ENCODE peak calls at places on chromosome 3, in nine cellular contexts. One of them, this sample, is unnamed.

GRCh38 chr3:10550705-10551104 is 45.3 kb upstream of the ATP2B2 start:
- DNase-seq in pancreas: no peak
- DNase-seq in IMR-90: no peak
- DNase-seq in K562: no peak
- DNase-seq in psoas muscle: peak; percentile 80
- DNase-seq in LNCaP clone FGC: no peak
- DNase-seq in fibroblast of villous mesenchyme: no peak
- DNase-seq in fibroblast of pulmonary artery: no peak
- DNase-seq in endodermal cell: peak; percentile 45
- DNase-seq in this sample: no peak

GRCh38 chr3:82509951-82510603 is 748.6 kb upstream of the GBE1 start:
- DNase-seq in IMR-90: no peak
- DNase-seq in LNCaP clone FGC: no peak
- DNase-seq in K562: no peak
- DNase-seq in pancreas: peak; percentile 32
- DNase-seq in endodermal cell: no peak
- DNase-seq in fibroblast of villous mesenchyme: no peak
- DNase-seq in fibroblast of pulmonary artery: no peak
- DNase-seq in psoas muscle: no peak
- DNase-seq in this sample: no peak

GRCh38 chr3:71838406-71838805 is 53.5 kb upstream of the PROK2 start:
- DNase-seq in K562: no peak
- DNase-seq in psoas muscle: no peak
- DNase-seq in fibroblast of pulmonary artery: no peak
- DNase-seq in endodermal cell: peak; percentile 61
- DNase-seq in fibroblast of villous mesenchyme: no peak
- DNase-seq in LNCaP clone FGC: no peak
- DNase-seq in pancreas: no peak
- DNase-seq in IMR-90: no peak
- DNase-seq in this sample: no peak

GRCh38 chr3:77053769-77054168 is 13.9 kb downstream of the ROBO2 start:
- DNase-seq in K562: no peak
- DNase-seq in fibroblast of pulmonary artery: no peak
- DNase-seq in fibroblast of villous mesenchyme: no peak
- DNase-seq in IMR-90: no peak
- DNase-seq in pancreas: no peak
- DNase-seq in LNCaP clone FGC: no peak
- DNase-seq in endodermal cell: no peak
- DNase-seq in psoas muscle: no peak
- DNase-seq in this sample: no peak

GRCh38 chr3:132418916-132419315 is 1.6 kb downstream of the DNAJC13 start:
- DNase-seq in pancreas: no peak
- DNase-seq in LNCaP clone FGC: no peak
- DNase-seq in IMR-90: no peak
- DNase-seq in fibroblast of villous mesenchyme: no peak
- DNase-seq in endodermal cell: no peak
- DNase-seq in psoas muscle: no peak
- DNase-seq in fibroblast of pulmonary artery: peak; percentile 40
- DNase-seq in K562: no peak
- DNase-seq in this sample: peak; percentile 13

GRCh38 chr3:100073555-100074307 is 40.6 kb downstream of the FILIP1L start:
- DNase-seq in endodermal cell: peak; percentile 65
- DNase-seq in pancreas: no peak
- DNase-seq in IMR-90: peak; percentile 97
- DNase-seq in psoas muscle: no peak
- DNase-seq in fibroblast of villous mesenchyme: peak; percentile 98
- DNase-seq in K562: no peak
- DNase-seq in LNCaP clone FGC: no peak
- DNase-seq in fibroblast of pulmonary artery: peak; percentile 55
- DNase-seq in this sample: peak; percentile 63

GRCh38 chr3:162034368-162034767 is 537.8 kb downstream of the OTOL1 start:
- DNase-seq in fibroblast of pulmonary artery: peak; percentile 52
- DNase-seq in psoas muscle: no peak
- DNase-seq in fibroblast of villous mesenchyme: no peak
- DNase-seq in endodermal cell: no peak
- DNase-seq in K562: no peak
- DNase-seq in pancreas: no peak
- DNase-seq in IMR-90: peak; percentile 54
- DNase-seq in LNCaP clone FGC: no peak
- DNase-seq in this sample: peak; percentile 75

GRCh38 chr3:101842245-101842934 is 6.9 kb upstream of the NFKBIZ start:
- DNase-seq in fibroblast of pulmonary artery: peak; percentile 47
- DNase-seq in LNCaP clone FGC: no peak
- DNase-seq in IMR-90: no peak
- DNase-seq in fibroblast of villous mesenchyme: no peak
- DNase-seq in K562: no peak
- DNase-seq in psoas muscle: no peak
- DNase-seq in pancreas: no peak
- DNase-seq in endodermal cell: peak; percentile 84
- DNase-seq in this sample: peak; percentile 75

GRCh38 chr3:128133273-128133883 is 9.8 kb upstream of the RUVBL1 start:
- DNase-seq in K562: no peak
- DNase-seq in pancreas: no peak
- DNase-seq in IMR-90: peak; percentile 70
- DNase-seq in LNCaP clone FGC: peak; percentile 7
- DNase-seq in fibroblast of villous mesenchyme: peak; percentile 81
- DNase-seq in endodermal cell: peak; percentile 86
- DNase-seq in psoas muscle: no peak
- DNase-seq in fibroblast of pulmonary artery: peak; percentile 83
- DNase-seq in this sample: peak; percentile 55

GRCh38 chr3:150599611-150600297 is 3.4 kb upstream of the SELENOT start:
- DNase-seq in psoas muscle: no peak
- DNase-seq in LNCaP clone FGC: no peak
- DNase-seq in K562: peak; percentile 29
- DNase-seq in fibroblast of villous mesenchyme: no peak
- DNase-seq in pancreas: no peak
- DNase-seq in endodermal cell: peak; percentile 79
- DNase-seq in fibroblast of pulmonary artery: peak; percentile 39
- DNase-seq in IMR-90: peak; percentile 89
- DNase-seq in this sample: peak; percentile 18

GRCh38 chr3:62559831-62560445 is 186.6 kb upstream of the FEZF2 start:
- DNase-seq in endodermal cell: no peak
- DNase-seq in psoas muscle: no peak
- DNase-seq in LNCaP clone FGC: no peak
- DNase-seq in IMR-90: peak; percentile 57
- DNase-seq in pancreas: no peak
- DNase-seq in fibroblast of pulmonary artery: peak; percentile 71
- DNase-seq in K562: no peak
- DNase-seq in fibroblast of villous mesenchyme: peak; percentile 38
- DNase-seq in this sample: peak; percentile 59

GRCh38 chr3:14425574-14426304 is 23.3 kb downstream of the SLC6A6 start:
- DNase-seq in IMR-90: no peak
- DNase-seq in fibroblast of pulmonary artery: no peak
- DNase-seq in pancreas: no peak
- DNase-seq in K562: no peak
- DNase-seq in fibroblast of villous mesenchyme: no peak
- DNase-seq in endodermal cell: no peak
- DNase-seq in LNCaP clone FGC: no peak
- DNase-seq in psoas muscle: no peak
- DNase-seq in this sample: no peak

GRCh38 chr3:155919728-155920127 is 49.3 kb downstream of the GMPS start:
- DNase-seq in IMR-90: no peak
- DNase-seq in endodermal cell: no peak
- DNase-seq in LNCaP clone FGC: no peak
- DNase-seq in pancreas: no peak
- DNase-seq in K562: no peak
- DNase-seq in psoas muscle: no peak
- DNase-seq in fibroblast of villous mesenchyme: no peak
- DNase-seq in fibroblast of pulmonary artery: no peak
- DNase-seq in this sample: no peak

DNA sequence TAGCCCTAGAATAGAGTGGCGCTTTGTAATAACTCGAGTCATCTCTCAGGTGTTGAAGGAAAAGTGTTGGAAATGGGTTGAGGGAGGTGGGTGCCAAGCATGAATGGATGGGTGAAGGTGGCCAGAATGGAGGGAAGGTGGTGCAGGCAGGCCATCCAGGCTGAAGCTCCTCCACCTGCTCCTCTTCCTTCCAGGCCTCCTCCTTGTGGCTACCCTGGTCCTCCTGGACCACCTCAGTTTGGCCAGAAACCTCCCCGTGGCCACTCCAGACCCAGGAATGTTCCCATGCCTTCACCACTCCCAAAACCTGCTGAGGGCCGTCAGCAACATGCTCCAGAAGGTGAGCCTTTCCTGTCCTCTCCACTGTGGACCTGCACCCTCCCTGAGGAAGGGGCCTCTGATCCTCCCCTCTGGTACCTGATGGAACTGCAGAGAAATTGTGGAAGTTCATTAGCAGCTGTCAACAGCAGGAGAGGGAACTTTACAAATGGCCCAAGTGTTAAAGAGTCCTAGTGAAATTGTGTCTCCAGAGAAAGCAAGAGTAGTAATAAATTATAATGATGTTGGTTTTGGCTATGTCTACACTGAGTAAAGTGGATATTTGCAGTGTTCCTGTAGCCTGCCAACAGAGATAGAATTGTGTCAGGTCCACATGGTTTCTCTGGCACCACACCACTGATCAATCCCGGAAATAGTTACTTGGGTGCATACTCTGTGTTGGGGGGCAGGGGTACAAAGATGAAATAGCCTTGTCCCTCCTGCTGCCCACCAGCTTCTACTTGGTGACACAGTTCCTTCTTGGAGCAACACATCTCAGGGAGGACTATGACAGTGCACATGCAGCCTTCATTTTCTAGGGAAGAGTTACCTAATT is 1.6 kb downstream of the IL12A start:
- DNase-seq in psoas muscle: no peak
- DNase-seq in fibroblast of pulmonary artery: no peak
- DNase-seq in endodermal cell: peak; percentile 55
- DNase-seq in LNCaP clone FGC: peak; percentile 31
- DNase-seq in K562: no peak
- DNase-seq in fibroblast of villous mesenchyme: no peak
- DNase-seq in pancreas: no peak
- DNase-seq in IMR-90: no peak
- DNase-seq in this sample: no peak
- H3K4me3 ChIP-seq in psoas muscle: no peak overlapping the region
- H3K4me3 ChIP-seq in fibroblast of pulmonary artery: no peak overlapping the region
- H3K4me3 ChIP-seq in endodermal cell: no peak overlapping the region
- H3K4me3 ChIP-seq in LNCaP clone FGC: no peak overlapping the region
- H3K4me3 ChIP-seq in K562: no peak overlapping the region
- H3K4me3 ChIP-seq in fibroblast of villous mesenchyme: no peak overlapping the region
- H3K4me3 ChIP-seq in pancreas: no peak overlapping the region
- H3K4me3 ChIP-seq in IMR-90: no peak overlapping the region
- H3K4me3 ChIP-seq in this sample: no peak overlapping the region

GRCh38 chr3:122356402-122356801 is 26.6 kb downstream of the MIX23 start:
- DNase-seq in endodermal cell: peak; percentile 83
- DNase-seq in pancreas: peak; percentile 65
- DNase-seq in LNCaP clone FGC: peak; percentile 56
- DNase-seq in fibroblast of pulmonary artery: peak; percentile 31
- DNase-seq in IMR-90: peak; percentile 54
- DNase-seq in psoas muscle: no peak
- DNase-seq in fibroblast of villous mesenchyme: peak; percentile 38
- DNase-seq in K562: peak; percentile 39
- DNase-seq in this sample: peak; percentile 12
- TF ChIP-seq CTCF in endodermal cell: peak; percentile 80
- TF ChIP-seq CTCF in pancreas: peak; percentile 26
- TF ChIP-seq CTCF in LNCaP clone FGC: peak; percentile 88
- TF ChIP-seq CTCF in fibroblast of pulmonary artery: peak; percentile 31
- TF ChIP-seq CTCF in IMR-90: peak; percentile 55
- TF ChIP-seq CTCF in psoas muscle: peak; percentile 22
- TF ChIP-seq CTCF in fibroblast of villous mesenchyme: peak; percentile 45
- TF ChIP-seq CTCF in K562: peak; percentile 59
- TF ChIP-seq CTCF in this sample: peak; percentile 42

GRCh38 chr3:45966969-45967640 is 23.8 kb downstream of the CXCR6 start:
- DNase-seq in LNCaP clone FGC: no peak
- DNase-seq in K562: no peak
- DNase-seq in IMR-90: no peak
- DNase-seq in endodermal cell: no peak
- DNase-seq in pancreas: no peak
- DNase-seq in psoas muscle: peak; percentile 72
- DNase-seq in fibroblast of pulmonary artery: no peak
- DNase-seq in fibroblast of villous mesenchyme: no peak
- DNase-seq in this sample: no peak

GRCh38 chr3:45967724-45968123 is 24.5 kb downstream of the CXCR6 start:
- DNase-seq in LNCaP clone FGC: peak; percentile 70
- DNase-seq in IMR-90: no peak
- DNase-seq in K562: no peak
- DNase-seq in fibroblast of villous mesenchyme: no peak
- DNase-seq in fibroblast of pulmonary artery: no peak
- DNase-seq in pancreas: no peak
- DNase-seq in psoas muscle: peak; percentile 77
- DNase-seq in endodermal cell: no peak
- DNase-seq in this sample: no peak

GRCh38 chr3:45968149-45968548 is 24.9 kb downstream of the CXCR6 start:
- DNase-seq in pancreas: no peak
- DNase-seq in IMR-90: no peak
- DNase-seq in fibroblast of pulmonary artery: no peak
- DNase-seq in fibroblast of villous mesenchyme: no peak
- DNase-seq in K562: no peak
- DNase-seq in psoas muscle: no peak
- DNase-seq in LNCaP clone FGC: peak; percentile 65
- DNase-seq in endodermal cell: no peak
- DNase-seq in this sample: no peak

GRCh38 chr3:45965281-45966052 is 22.2 kb downstream of the CXCR6 start:
- DNase-seq in psoas muscle: no peak
- DNase-seq in IMR-90: no peak
- DNase-seq in LNCaP clone FGC: no peak
- DNase-seq in pancreas: no peak
- DNase-seq in K562: no peak
- DNase-seq in endodermal cell: no peak
- DNase-seq in fibroblast of pulmonary artery: no peak
- DNase-seq in fibroblast of villous mesenchyme: no peak
- DNase-seq in this sample: no peak

GRCh38 chr3:45966371-45966780 is 23.1 kb downstream of the CXCR6 start:
- DNase-seq in fibroblast of villous mesenchyme: no peak
- DNase-seq in endodermal cell: no peak
- DNase-seq in pancreas: no peak
- DNase-seq in fibroblast of pulmonary artery: no peak
- DNase-seq in IMR-90: no peak
- DNase-seq in LNCaP clone FGC: no peak
- DNase-seq in K562: no peak
- DNase-seq in psoas muscle: peak; percentile 65
- DNase-seq in this sample: no peak
- H3K4me3 ChIP-seq in fibroblast of villous mesenchyme: no peak overlapping the region
- H3K4me3 ChIP-seq in endodermal cell: no peak overlapping the region
- H3K4me3 ChIP-seq in pancreas: no peak overlapping the region
- H3K4me3 ChIP-seq in fibroblast of pulmonary artery: no peak overlapping the region
- H3K4me3 ChIP-seq in IMR-90: no peak overlapping the region
- H3K4me3 ChIP-seq in LNCaP clone FGC: no peak overlapping the region
- H3K4me3 ChIP-seq in K562: no peak overlapping the region
- H3K4me3 ChIP-seq in psoas muscle: peak overlapping the region; percentile 44
- H3K4me3 ChIP-seq in this sample: no peak overlapping the region

DNA sequence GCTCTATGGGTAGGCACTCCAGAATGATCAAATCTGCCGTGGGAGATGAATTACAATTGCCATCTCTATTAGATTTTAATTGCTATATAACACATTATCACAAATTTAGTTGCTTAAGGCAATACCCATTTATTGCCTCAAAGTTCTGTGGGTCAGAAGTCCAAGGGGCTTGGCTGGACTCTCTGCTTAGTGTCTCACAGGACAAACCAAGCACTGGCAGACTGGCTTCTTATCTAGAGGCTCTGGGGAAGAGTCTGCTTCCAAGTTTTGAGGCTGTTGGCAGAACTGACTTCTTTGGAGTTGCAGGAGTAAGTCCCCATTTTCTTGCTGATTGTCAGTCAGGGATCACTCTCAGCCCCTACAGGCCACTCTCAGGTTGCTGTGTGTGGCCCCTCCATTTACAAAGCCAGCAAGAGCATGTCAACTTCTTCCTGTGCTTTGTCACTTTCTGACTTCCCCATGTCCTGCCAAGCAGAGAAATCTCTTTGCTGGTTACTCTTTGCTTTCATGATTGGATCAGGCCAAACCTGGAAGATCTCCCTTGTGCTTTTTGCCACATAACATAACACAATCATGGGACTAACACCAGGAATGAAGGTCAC is 93.5 kb upstream of the PRICKLE2 start:
- DNase-seq in LNCaP clone FGC: no peak
- DNase-seq in K562: no peak
- DNase-seq in endodermal cell: peak; percentile 70
- DNase-seq in fibroblast of villous mesenchyme: no peak
- DNase-seq in IMR-90: no peak
- DNase-seq in pancreas: no peak
- DNase-seq in psoas muscle: no peak
- DNase-seq in fibroblast of pulmonary artery: no peak
- DNase-seq in this sample: no peak
- TF ChIP-seq CTCF in LNCaP clone FGC: no peak
- TF ChIP-seq CTCF in K562: no peak
- TF ChIP-seq CTCF in endodermal cell: no peak
- TF ChIP-seq CTCF in fibroblast of villous mesenchyme: no peak
- TF ChIP-seq CTCF in IMR-90: no peak
- TF ChIP-seq CTCF in pancreas: no peak
- TF ChIP-seq CTCF in psoas muscle: no peak
- TF ChIP-seq CTCF in fibroblast of pulmonary artery: no peak
- TF ChIP-seq CTCF in this sample: no peak

This sample was measured in AG10803.